ENCODE peak calls at places on chromosomes 13 and 19, in nine cellular contexts. L, E, A, V, J, G, O, P and M are unnamed samples.

GRCh38 chr13:101144808-101145419 is 271.4 kb downstream of the NALCN start:
- DNase-seq in L (peak), E (no peak), A (no peak), V (no peak), J (no peak), G (no peak), O (peak), P (no peak), M (no peak)

GRCh38 chr13:103349664-103350063 is 283.4 kb upstream of the SLC10A2 start:
- DNase-seq in L (no peak), E (no peak), A (no peak), V (no peak), J (no peak), G (peak), O (no peak), P (no peak), M (no peak)

GRCh38 chr13:45786293-45786920 is 65.1 kb downstream of the SIAH3 start:
- DNase-seq in L (peak), E (peak), A (peak), V (no peak), J (no peak), G (peak), O (no peak), P (no peak), M (no peak)

GRCh38 chr19:35843676-35844481 is 8.4 kb downstream of the NPHS1 start:
- DNase-seq in L (no peak), E (peak), A (no peak), V (no peak), J (no peak), G (no peak), O (no peak), P (no peak), M (peak)

GRCh38 chr19:46759817-46760333 is 13.6 kb upstream of the STRN4 start:
- DNase-seq in L (no peak), E (no peak), A (no peak), V (no peak), J (peak), G (no peak), O (peak), P (peak), M (no peak)

GRCh38 chr19:46080561-46080960 is 39.8 kb upstream of the IGFL4 start:
- DNase-seq in L (no peak), E (no peak), A (no peak), V (no peak), J (no peak), G (no peak), O (peak), P (peak), M (no peak)

GRCh38 chr13:104571161-104571889 is 1505.1 kb upstream of the SLC10A2 start:
- DNase-seq in L (no peak), E (peak), A (no peak), V (peak), J (peak), G (peak), O (peak), P (peak), M (peak)

GRCh38 chr13:77810430-77810829 is 108.2 kb downstream of the EDNRB start:
- DNase-seq in L (no peak), E (no peak), A (no peak), V (no peak), J (no peak), G (no peak), O (no peak), P (no peak), M (no peak)

GRCh38 chr19:6413291-6413690 is 11.3 kb downstream of the KHSRP start:
- DNase-seq in L (no peak), E (peak), A (no peak), V (no peak), J (no peak), G (no peak), O (no peak), P (no peak), M (no peak)

GRCh38 chr19:12884202-12884601 is 2.8 kb downstream of the KLF1 start:
- DNase-seq in L (no peak), E (no peak), A (no peak), V (no peak), J (no peak), G (no peak), O (no peak), P (no peak), M (no peak)

GRCh38 chr13:46728777-46729176 is 68.2 kb downstream of the ESD start:
- DNase-seq in L (no peak), E (no peak), A (no peak), V (no peak), J (no peak), G (no peak), O (no peak), P (no peak), M (no peak)

GRCh38 chr13:32419862-32420261 is 8.1 kb downstream of the N4BP2L1 start:
- DNase-seq in L (no peak), E (no peak), A (no peak), V (no peak), J (no peak), G (no peak), O (no peak), P (no peak), M (no peak)
- H3K27ac ChIP-seq in L (no peak), E (no peak), A (no peak), V (no peak), J (no peak), G (no peak), O (no peak), P (no peak), M (no peak)

GRCh38 chr19:19042732-19043274 is 9.4 kb downstream of the ARMC6 start:
- DNase-seq in L (no peak), E (no peak), A (no peak), V (no peak), J (no peak), G (no peak), O (no peak), P (no peak), M (no peak)

GRCh38 chr19:19043881-19044280 is 10.5 kb downstream of the ARMC6 start:
- DNase-seq in L (no peak), E (no peak), A (no peak), V (no peak), J (no peak), G (no peak), O (no peak), P (no peak), M (peak)

GRCh38 chr19:19043481-19043880 is 10.1 kb downstream of the ARMC6 start:
- DNase-seq in L (no peak), E (no peak), A (no peak), V (no peak), J (no peak), G (no peak), O (no peak), P (no peak), M (no peak)

GRCh38 chr19:19039901-19040300 is 6.5 kb downstream of the ARMC6 start:
- DNase-seq in L (peak), E (no peak), A (no peak), V (no peak), J (no peak), G (no peak), O (no peak), P (no peak), M (no peak)

GRCh38 chr19:19040417-19040816 is 7.0 kb downstream of the ARMC6 start:
- DNase-seq in L (no peak), E (peak), A (no peak), V (no peak), J (peak), G (no peak), O (peak), P (peak), M (no peak)
- H3K27ac ChIP-seq in L (no peak), E (peak), A (no peak), V (no peak), J (peak), G (no peak), O (no peak), P (no peak), M (no peak)

DNA sequence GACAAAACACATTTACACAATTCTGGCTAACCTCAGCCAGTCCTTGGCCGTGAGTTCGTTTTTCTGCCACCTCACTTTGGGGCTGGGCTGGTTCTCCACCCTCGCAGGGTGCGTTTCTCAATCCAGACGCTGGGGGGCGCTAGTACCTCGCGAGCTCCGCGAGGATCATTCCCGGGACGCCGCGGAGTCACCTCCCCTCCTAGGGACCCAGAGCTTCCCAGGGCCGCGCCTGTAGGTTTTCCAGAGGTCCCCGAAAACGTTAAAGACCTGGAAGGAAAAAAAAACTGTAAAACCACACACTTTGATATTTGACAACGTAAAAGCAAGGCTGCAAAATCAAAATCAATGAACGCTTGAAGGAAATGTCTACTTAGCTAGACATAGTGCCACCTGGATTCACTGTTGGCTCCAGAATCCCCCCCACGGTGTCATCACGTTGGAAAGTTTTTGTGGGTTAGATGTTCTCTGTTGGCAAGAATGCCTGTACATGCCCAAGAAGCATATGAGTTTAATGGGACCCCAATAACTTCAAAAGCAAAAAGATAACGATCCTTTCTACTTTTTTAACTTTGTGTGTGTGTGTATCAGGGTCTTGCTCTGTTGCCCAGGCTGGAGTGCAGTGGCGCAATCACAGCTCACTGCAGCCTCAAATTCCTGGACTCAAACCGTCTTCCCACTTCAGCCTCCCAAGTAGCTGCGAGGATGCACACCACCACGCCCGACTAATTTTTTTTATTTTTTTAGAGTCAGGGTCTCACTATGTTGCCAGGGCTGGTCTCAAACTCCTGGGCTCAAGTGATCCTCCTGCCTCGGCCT is 34.5 kb upstream of the TPM4 start:
- DNase-seq in L (peak), E (peak), A (peak), V (peak), J (peak), G (peak), O (peak), P (peak), M (no peak)
- H3K27ac ChIP-seq in L (no peak), E (no peak), A (peak), V (no peak), J (peak), G (no peak), O (no peak), P (peak), M (no peak)

GRCh38 chr13:63107163-63107935 is 1691.7 kb upstream of the PCDH20 start:
- DNase-seq in L (no peak), E (no peak), A (no peak), V (no peak), J (no peak), G (no peak), O (peak), P (no peak), M (no peak)
- H3K27ac ChIP-seq in L (no peak), E (no peak), A (no peak), V (no peak), J (no peak), G (no peak), O (no peak), P (no peak), M (no peak)

DNA sequence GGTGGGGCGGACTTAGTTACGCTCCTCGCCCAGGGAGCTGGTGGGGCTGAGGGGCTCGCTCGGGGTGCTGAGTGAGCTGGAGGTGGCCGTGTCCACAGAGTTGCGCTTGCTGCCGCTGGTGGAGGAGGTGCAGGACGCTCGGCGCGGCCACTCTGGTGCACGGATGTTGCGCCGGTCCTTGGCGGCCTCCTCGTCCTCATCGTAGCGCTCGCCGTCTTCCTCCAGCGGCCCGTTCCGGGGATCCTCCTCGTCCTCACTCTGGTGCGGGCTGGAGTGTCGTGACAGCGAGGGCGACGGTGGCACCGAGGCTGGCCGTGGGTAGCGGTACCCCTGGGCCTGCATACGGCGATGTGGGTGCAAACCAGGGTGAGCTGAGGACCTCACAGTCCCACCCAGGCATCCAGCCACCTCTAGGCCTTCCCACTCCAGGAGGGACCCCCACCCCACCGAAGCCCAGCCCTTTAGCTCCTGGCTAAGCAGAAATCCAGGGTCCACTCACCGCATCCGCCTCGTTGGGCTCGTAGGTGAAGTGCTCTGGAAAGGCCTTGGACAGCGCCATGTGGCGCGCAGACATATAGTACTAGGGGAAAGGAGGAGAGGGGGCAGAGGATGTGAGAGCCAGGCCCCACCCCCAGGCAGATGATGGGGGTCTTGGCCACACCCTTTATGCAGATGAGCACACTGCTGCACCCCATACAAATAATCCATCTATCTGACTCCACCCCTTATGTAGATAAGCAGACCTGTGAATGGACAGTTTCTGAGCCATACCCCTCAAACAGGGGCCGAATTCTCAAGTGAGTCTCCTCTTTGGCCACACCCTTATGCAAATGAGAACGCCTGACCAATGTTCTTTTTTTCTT is 4.4 kb downstream of the FTL start:
- DNase-seq in L (no peak), E (no peak), A (no peak), V (no peak), J (no peak), G (no peak), O (no peak), P (no peak), M (no peak)
- H3K27ac ChIP-seq in L (no peak), E (no peak), A (peak), V (peak), J (no peak), G (no peak), O (no peak), P (no peak), M (peak)

GRCh38 chr19:719081-719512 is 10.4 kb downstream of the PALM start:
- DNase-seq in L (no peak), E (peak), A (no peak), V (no peak), J (no peak), G (no peak), O (no peak), P (peak), M (no peak)
- H3K27ac ChIP-seq in L (no peak), E (peak), A (peak), V (peak), J (peak), G (peak), O (no peak), P (peak), M (peak)

DNA sequence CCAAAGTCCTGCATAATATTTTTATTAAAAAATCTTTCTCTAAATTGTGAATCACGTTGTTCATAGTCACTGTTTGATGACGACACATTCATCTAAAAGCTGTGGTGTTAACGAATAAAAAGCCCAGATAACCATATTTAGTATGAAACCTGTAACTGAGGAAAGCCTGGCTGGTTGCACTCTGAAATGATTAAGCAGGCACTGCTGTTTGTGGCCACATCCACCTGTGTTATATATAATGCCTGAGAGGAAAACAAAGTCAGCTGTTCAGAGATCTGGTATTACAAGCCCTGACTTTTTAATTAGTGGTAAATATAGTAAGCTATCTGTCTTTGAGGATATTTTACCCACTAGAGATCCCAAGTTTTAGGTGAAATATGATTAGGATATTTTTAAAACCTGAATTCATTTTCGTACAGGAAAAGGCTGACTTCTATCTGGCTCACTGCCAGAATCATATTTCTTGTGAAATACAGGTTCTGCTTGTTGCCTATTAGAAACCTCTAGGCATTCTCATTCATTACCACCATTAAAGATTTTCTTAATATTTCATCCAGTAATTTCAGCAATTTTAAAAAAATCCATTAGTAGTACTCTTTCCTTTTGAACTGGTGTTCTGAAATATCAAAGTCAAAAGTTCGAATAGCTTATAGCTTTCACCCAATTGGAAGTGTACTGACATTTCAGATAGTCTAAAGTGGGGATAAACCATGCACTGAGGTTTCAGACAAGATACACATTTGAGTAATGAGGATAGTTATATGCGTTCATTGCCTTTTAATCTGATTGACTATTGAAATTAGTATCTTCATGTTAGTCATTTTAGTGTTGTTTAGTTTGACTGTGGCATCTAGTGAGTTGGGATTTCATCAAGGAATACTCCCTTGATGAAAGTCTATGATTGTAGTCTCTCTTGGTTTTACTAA is 79.7 kb downstream of the LMO7 start:
- DNase-seq in L (no peak), E (no peak), A (no peak), V (no peak), J (no peak), G (no peak), O (no peak), P (no peak), M (no peak)
- H3K27ac ChIP-seq in L (no peak), E (peak), A (no peak), V (no peak), J (no peak), G (no peak), O (no peak), P (no peak), M (no peak)

GRCh38 chr19:16283103-16283469 is 41.5 kb upstream of the KLF2 start:
- DNase-seq in L (no peak), E (no peak), A (no peak), V (no peak), J (no peak), G (no peak), O (no peak), P (no peak), M (no peak)

GRCh38 chr19:16289594-16289993 is 35.0 kb upstream of the KLF2 start:
- DNase-seq in L (no peak), E (no peak), A (no peak), V (no peak), J (no peak), G (no peak), O (no peak), P (no peak), M (no peak)

GRCh38 chr19:16281743-16282142 is 42.9 kb upstream of the KLF2 start:
- DNase-seq in L (no peak), E (no peak), A (no peak), V (no peak), J (no peak), G (no peak), O (no peak), P (no peak), M (no peak)

GRCh38 chr19:16288544-16288943 is 36.1 kb upstream of the KLF2 start:
- DNase-seq in L (no peak), E (no peak), A (no peak), V (no peak), J (no peak), G (peak), O (no peak), P (no peak), M (no peak)

GRCh38 chr19:16285769-16286564 is 38.7 kb upstream of the KLF2 start:
- DNase-seq in L (no peak), E (no peak), A (no peak), V (no peak), J (peak), G (no peak), O (no peak), P (peak), M (peak)
- H3K27ac ChIP-seq in L (no peak), E (peak), A (peak), V (peak), J (peak), G (peak), O (no peak), P (peak), M (peak)

GRCh38 chr19:1833540-1833939 is 14.7 kb downstream of the REXO1 start:
- DNase-seq in L (no peak), E (no peak), A (no peak), V (no peak), J (no peak), G (no peak), O (no peak), P (no peak), M (no peak)
- H3K27ac ChIP-seq in L (no peak), E (no peak), A (no peak), V (no peak), J (no peak), G (no peak), O (no peak), P (no peak), M (no peak)